ENCODE peak calls at places on chromosomes 7 and 10, in five cellular contexts. Q is uterus; L is germinal center; I is LoVo; Y is activated CD8-positive, alpha-beta memory T cell treated with anti-CD3 and anti-CD28 coated beads for 48 hours. F is an unnamed sample.

GRCh38 chr10:91582063-91582673 is 50.7 kb downstream of the PPP1R3C start:
- DNase-seq in Q (no peak), L (no peak), I (no peak), Y (no peak), F (no peak)

GRCh38 chr7:4139656-4140320 is 542.3 kb upstream of the FOXK1 start:
- DNase-seq in Q (no peak), L (no peak), I (no peak), Y (no peak), F (no peak)

GRCh38 chr10:69568472-69569143 is 4.6 kb downstream of the NEUROG3 start:
- DNase-seq in Q (no peak), L (no peak), I (no peak), Y (no peak), F (no peak)

GRCh38 chr10:99676895-99677294 is 17.6 kb downstream of the ENTPD7 start:
- DNase-seq in Q (no peak), L (no peak), I (no peak), Y (no peak), F (no peak)

GRCh38 chr7:111053035-111053434 is 37.9 kb upstream of the LRRN3 start:
- DNase-seq in Q (no peak), L (no peak), I (no peak), Y (no peak), F (no peak)

GRCh38 chr10:58952747-58953466 is 223.5 kb upstream of the PHYHIPL start:
- DNase-seq in Q (peak), L (no peak), I (peak), Y (no peak), F (no peak)

GRCh38 chr7:46007990-46008643 is 87.0 kb upstream of the IGFBP3 start:
- DNase-seq in Q (peak), L (no peak), I (no peak), Y (no peak), F (no peak)

GRCh38 chr10:13698217-13698616 is 111.5 kb downstream of the PRPF18 start:
- DNase-seq in Q (no peak), L (no peak), I (no peak), Y (no peak), F (no peak)

GRCh38 chr10:84715911-84716310 is 387.5 kb downstream of the CCSER2 start:
- DNase-seq in Q (no peak), L (peak), I (peak), Y (no peak), F (no peak)

GRCh38 chr7:151248191-151249033 is at the start of gene SMARCD3:
- DNase-seq in Q (peak), L (no peak), I (peak), Y (no peak), F (no peak)

GRCh38 chr10:109430844-109431243 is 492.5 kb downstream of the XPNPEP1 start:
- DNase-seq in Q (no peak), L (no peak), I (no peak), Y (no peak), F (no peak)

GRCh38 chr10:125035136-125035535 is 93.2 kb downstream of the ZRANB1 start:
- DNase-seq in Q (no peak), L (no peak), I (peak), Y (no peak), F (no peak)

GRCh38 chr10:29266641-29267040 is 22.2 kb upstream of the LYZL1 start:
- DNase-seq in Q (no peak), L (no peak), I (no peak), Y (no peak), F (no peak)

GRCh38 chr10:79562135-79562756 is 2.0 kb upstream of the SFTPA2 start:
- DNase-seq in Q (no peak), L (peak), I (peak), Y (peak), F (no peak)

GRCh38 chr7:45888993-45889366 is 692 bp downstream of the IGFBP1 start:
- DNase-seq in Q (no peak), L (no peak), I (no peak), Y (no peak), F (no peak)

GRCh38 chr7:36784991-36785940 is 61.0 kb upstream of the AOAH start:
- DNase-seq in Q (peak), L (peak), I (no peak), Y (peak), F (no peak)

GRCh38 chr10:17438583-17438982 is 15.8 kb downstream of the ST8SIA6 start:
- DNase-seq in Q (no peak), L (no peak), I (no peak), Y (no peak), F (no peak)